ENCODE peak calls at places on chromosomes 7 and 10, in seven cellular contexts. T is left ventricle myocardium inferior; H is K562; B is CD4-positive, CD25-positive, alpha-beta regulatory T cell; O is thoracic aorta; L is A549; Y is IMR-90. Q is an unnamed sample.

GRCh38 chr10:93746844-93747284 is 10.9 kb upstream of the LGI1 start:
- DNase-seq in O (no peak), T (no peak), H (no peak), B (peak), L (peak), Y (peak), Q (no peak)

GRCh38 chr10:48251525-48252353 is 22.8 kb downstream of the FRMPD2 start:
- DNase-seq in L (no peak), T (no peak), H (no peak), B (no peak), O (no peak), Y (no peak), Q (no peak)

GRCh38 chr7:103100348-103100747 is 25.4 kb downstream of the ARMC10 start:
- DNase-seq in H (no peak), O (no peak), B (no peak), T (no peak), L (no peak), Y (no peak), Q (no peak)

GRCh38 chr10:23478570-23478969 is 39.7 kb downstream of the OTUD1 start:
- DNase-seq in T (no peak), B (no peak), L (no peak), H (no peak), Y (no peak), O (no peak), Q (no peak)

GRCh38 chr10:84195044-84195830 is 900 bp downstream of the CDHR1 start:
- DNase-seq in H (no peak), O (no peak), T (no peak), B (no peak), L (no peak), Y (no peak), Q (peak)

GRCh38 chr10:49735848-49736563 is 26.1 kb downstream of the OGDHL start:
- DNase-seq in T (no peak), L (no peak), O (no peak), Y (no peak), B (no peak), H (no peak), Q (no peak)

GRCh38 chr10:71242621-71243009 is 30.2 kb downstream of the UNC5B start:
- DNase-seq in L (no peak), O (no peak), H (no peak), Y (no peak), B (no peak), T (peak), Q (no peak)

GRCh38 chr10:103226011-103226410 is 19.7 kb upstream of the RPEL1 start:
- DNase-seq in H (no peak), T (no peak), Y (no peak), B (no peak), L (no peak), O (no peak), Q (no peak)

GRCh38 chr10:102770108-102770482 is 26.3 kb downstream of the WBP1L start:
- DNase-seq in L (no peak), T (no peak), B (no peak), H (no peak), O (no peak), Y (no peak), Q (no peak)

GRCh38 chr10:317219-317868 is 182.1 kb downstream of the ZMYND11 start:
- DNase-seq in L (no peak), T (peak), H (no peak), Y (peak), B (peak), O (no peak), Q (peak)

GRCh38 chr7:150994141-150994837 is 3.5 kb downstream of the NOS3 start:
- DNase-seq in H (peak), O (no peak), Y (no peak), T (peak), L (no peak), B (peak), Q (peak)
- H3K4me3 ChIP-seq in H (no peak), O (peak), Y (no peak), T (peak), L (no peak), B (no peak), Q (peak)

DNA sequence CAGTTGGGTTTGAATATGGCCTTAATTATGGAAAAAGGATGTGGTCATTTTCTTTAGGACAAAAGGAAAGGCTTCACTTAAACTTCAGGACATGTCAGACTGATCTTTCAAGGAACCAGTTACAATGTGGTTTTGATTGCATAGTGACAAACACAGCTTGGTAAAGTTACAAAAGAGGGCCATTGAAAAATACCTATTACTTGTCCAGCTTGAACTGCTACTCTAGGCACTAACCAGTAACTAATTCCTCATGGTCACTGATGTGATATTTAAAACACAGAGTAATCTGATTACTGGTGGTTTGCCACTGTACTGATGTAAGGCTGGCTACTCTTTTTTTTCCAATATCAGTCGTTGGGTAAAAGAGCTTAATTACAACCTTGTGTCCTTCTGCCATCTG is 22.6 kb downstream of the TES start:
- DNase-seq in B (no peak), Y (no peak), O (no peak), H (no peak), T (no peak), L (no peak), Q (no peak)
- H3K27ac ChIP-seq in B (peak), Y (peak), O (peak), H (no peak), T (no peak), L (peak), Q (no peak)

GRCh38 chr7:101884671-101885596 is 67.5 kb downstream of the CUX1 start:
- DNase-seq in B (peak), L (no peak), O (no peak), T (no peak), H (no peak), Y (no peak), Q (no peak)
- H3K4me3 ChIP-seq in B (no peak), L (no peak), O (no peak), T (no peak), H (no peak), Y (no peak), Q (no peak)

DNA sequence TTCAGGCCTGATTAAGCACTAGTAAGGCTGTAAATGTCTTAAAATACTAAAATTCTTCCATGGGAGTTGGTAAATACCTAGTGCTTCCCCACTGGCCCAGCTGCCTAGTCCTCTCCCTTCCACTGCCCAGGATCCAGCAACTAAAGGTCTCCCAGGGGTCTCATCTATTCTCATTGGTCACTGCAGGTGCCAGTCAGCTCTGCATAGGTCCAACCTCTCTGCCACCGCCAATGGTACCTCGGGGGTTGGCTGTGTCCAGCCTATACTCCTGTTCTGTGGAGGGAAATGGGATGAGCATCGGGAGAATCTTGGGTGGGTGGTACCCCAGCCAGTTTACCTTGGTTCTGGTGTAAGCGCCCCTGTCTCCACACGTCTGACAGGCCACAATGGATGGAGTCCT is 6.1 kb upstream of the CREB5 start:
- DNase-seq in L (no peak), Y (no peak), O (no peak), T (no peak), B (no peak), H (no peak), Q (no peak)
- H3K27ac ChIP-seq in L (peak), Y (no peak), O (peak), T (peak), B (no peak), H (no peak), Q (no peak)

DNA sequence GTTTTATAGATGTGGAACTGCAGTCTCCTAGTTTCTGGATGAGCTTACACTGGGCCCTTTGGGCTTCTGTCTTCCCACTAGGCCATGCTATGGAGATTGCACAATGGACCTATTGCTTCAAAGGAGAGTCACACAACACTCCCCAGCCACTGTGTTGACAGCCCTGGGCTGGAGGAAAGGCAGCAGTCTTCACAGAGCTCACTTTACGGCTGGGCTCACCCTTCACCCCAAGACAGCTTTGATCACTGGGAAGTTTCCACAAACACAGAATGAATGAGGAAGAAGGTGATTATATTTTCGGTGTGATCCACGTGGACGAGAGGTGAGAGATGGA is 92.8 kb upstream of the GDF10 start:
- DNase-seq in B (no peak), L (no peak), O (no peak), T (no peak), H (no peak), Y (no peak), Q (no peak)
- H3K4me3 ChIP-seq in B (peak), L (no peak), O (no peak), T (no peak), H (no peak), Y (no peak), Q (no peak)